ENCODE peak calls at places on chromosomes 1 and 21, in four cellular contexts. One of them, this sample, is unnamed.

GRCh38 chr1:43864111-43865045 is 69.2 kb upstream of the ARTN start:
- DNase-seq in BE2C: no peak
- DNase-seq in mammary epithelial cell: no peak
- DNase-seq in lower lobe of right lung: no peak
- DNase-seq in this sample: no peak

GRCh38 chr1:208069908-208070307 is 159.0 kb upstream of the CD34 start:
- DNase-seq in lower lobe of right lung: no peak
- DNase-seq in BE2C: no peak
- DNase-seq in mammary epithelial cell: peak
- DNase-seq in this sample: no peak

GRCh38 chr1:215567491-215568286 is 585 bp downstream of the KCTD3 start:
- DNase-seq in mammary epithelial cell: peak
- DNase-seq in BE2C: peak
- DNase-seq in lower lobe of right lung: peak
- DNase-seq in this sample: peak

GRCh38 chr1:203911806-203912205 is 50.4 kb downstream of the SNRPE start:
- DNase-seq in mammary epithelial cell: no peak
- DNase-seq in BE2C: no peak
- DNase-seq in lower lobe of right lung: no peak
- DNase-seq in this sample: no peak

GRCh38 chr1:41670558-41670957 is 186.1 kb upstream of the EDN2 start:
- DNase-seq in mammary epithelial cell: peak
- DNase-seq in lower lobe of right lung: no peak
- DNase-seq in BE2C: no peak
- DNase-seq in this sample: peak

GRCh38 chr21:39060485-39061099 is 122.7 kb downstream of the PSMG1 start:
- DNase-seq in mammary epithelial cell: no peak
- DNase-seq in BE2C: no peak
- DNase-seq in lower lobe of right lung: no peak
- DNase-seq in this sample: no peak

GRCh38 chr1:39391741-39392679 is 99.4 kb upstream of the BMP8A start:
- DNase-seq in lower lobe of right lung: no peak
- DNase-seq in BE2C: no peak
- DNase-seq in mammary epithelial cell: peak
- DNase-seq in this sample: peak

GRCh38 chr1:37056201-37056764 is 22.0 kb upstream of the GRIK3 start:
- DNase-seq in lower lobe of right lung: no peak
- DNase-seq in mammary epithelial cell: no peak
- DNase-seq in BE2C: peak
- DNase-seq in this sample: no peak

GRCh38 chr1:52259886-52260285 is 106.1 kb downstream of the CC2D1B start:
- DNase-seq in lower lobe of right lung: no peak
- DNase-seq in BE2C: no peak
- DNase-seq in mammary epithelial cell: no peak
- DNase-seq in this sample: no peak

GRCh38 chr1:227891223-227891954 is 56.3 kb downstream of the WNT9A start:
- DNase-seq in BE2C: peak
- DNase-seq in lower lobe of right lung: peak
- DNase-seq in mammary epithelial cell: no peak
- DNase-seq in this sample: no peak

GRCh38 chr1:11321656-11322491 is 48.9 kb downstream of the UBIAD1 start:
- DNase-seq in mammary epithelial cell: peak
- DNase-seq in BE2C: no peak
- DNase-seq in lower lobe of right lung: no peak
- DNase-seq in this sample: no peak

GRCh38 chr1:83931658-83932253 is 67.2 kb downstream of the TTLL7 start:
- DNase-seq in BE2C: peak
- DNase-seq in mammary epithelial cell: peak
- DNase-seq in lower lobe of right lung: no peak
- DNase-seq in this sample: no peak

GRCh38 chr1:229106526-229107105 is 164.3 kb upstream of the RAB4A start:
- DNase-seq in lower lobe of right lung: no peak
- DNase-seq in BE2C: no peak
- DNase-seq in mammary epithelial cell: no peak
- DNase-seq in this sample: no peak

GRCh38 chr1:221712198-221712684 is 29.6 kb downstream of the DUSP10 start:
- DNase-seq in mammary epithelial cell: peak
- DNase-seq in BE2C: no peak
- DNase-seq in lower lobe of right lung: no peak
- DNase-seq in this sample: peak

GRCh38 chr1:100360790-100361232 is 8.5 kb downstream of the CDC14A start:
- DNase-seq in mammary epithelial cell: no peak
- DNase-seq in lower lobe of right lung: no peak
- DNase-seq in BE2C: no peak
- DNase-seq in this sample: no peak

GRCh38 chr1:23593556-23594148 is 34.4 kb upstream of the ID3 start:
- DNase-seq in mammary epithelial cell: peak
- DNase-seq in BE2C: peak
- DNase-seq in lower lobe of right lung: no peak
- DNase-seq in this sample: no peak

GRCh38 chr1:53683986-53684740 is 54.8 kb downstream of the GLIS1 start:
- DNase-seq in BE2C: no peak
- DNase-seq in lower lobe of right lung: no peak
- DNase-seq in mammary epithelial cell: no peak
- DNase-seq in this sample: no peak

GRCh38 chr1:12745992-12746323 is at the start of gene CFAP107:
- DNase-seq in mammary epithelial cell: no peak
- DNase-seq in BE2C: no peak
- DNase-seq in lower lobe of right lung: no peak
- DNase-seq in this sample: no peak

GRCh38 chr1:30668026-30668425 is 55.4 kb downstream of the MATN1 start:
- DNase-seq in lower lobe of right lung: no peak
- DNase-seq in BE2C: no peak
- DNase-seq in mammary epithelial cell: peak
- DNase-seq in this sample: no peak

GRCh38 chr1:229129306-229130027 is 141.4 kb upstream of the RAB4A start:
- DNase-seq in mammary epithelial cell: no peak
- DNase-seq in lower lobe of right lung: no peak
- DNase-seq in BE2C: no peak
- DNase-seq in this sample: no peak

GRCh38 chr1:243746736-243747135 is 103.3 kb downstream of the AKT3 start:
- DNase-seq in BE2C: no peak
- DNase-seq in mammary epithelial cell: no peak
- DNase-seq in lower lobe of right lung: no peak
- DNase-seq in this sample: no peak

GRCh38 chr1:150973826-150974579 is 632 bp downstream of the CERS2 start:
- DNase-seq in BE2C: peak
- DNase-seq in mammary epithelial cell: peak
- DNase-seq in lower lobe of right lung: peak
- DNase-seq in this sample: no peak

GRCh38 chr1:152743371-152744145 is 14.3 kb upstream of the KPRP start:
- DNase-seq in BE2C: no peak
- DNase-seq in mammary epithelial cell: peak
- DNase-seq in lower lobe of right lung: no peak
- DNase-seq in this sample: no peak

GRCh38 chr1:27618341-27619067 is 14.6 kb upstream of the AHDC1 start:
- DNase-seq in BE2C: no peak
- DNase-seq in mammary epithelial cell: no peak
- DNase-seq in lower lobe of right lung: no peak
- DNase-seq in this sample: no peak

GRCh38 chr1:62436466-62437272 is at the start of gene USP1:
- DNase-seq in lower lobe of right lung: peak
- DNase-seq in mammary epithelial cell: peak
- DNase-seq in BE2C: peak
- DNase-seq in this sample: peak

GRCh38 chr1:62436039-62436465 is 797 bp upstream of the USP1 start:
- DNase-seq in BE2C: peak
- DNase-seq in lower lobe of right lung: peak
- DNase-seq in mammary epithelial cell: no peak
- DNase-seq in this sample: peak

GRCh38 chr1:62437273-62437945 is 560 bp downstream of the USP1 start:
- DNase-seq in lower lobe of right lung: no peak
- DNase-seq in mammary epithelial cell: no peak
- DNase-seq in BE2C: no peak
- DNase-seq in this sample: no peak

GRCh38 chr1:62438163-62438562 is 1.3 kb downstream of the USP1 start:
- DNase-seq in lower lobe of right lung: no peak
- DNase-seq in BE2C: no peak
- DNase-seq in mammary epithelial cell: peak
- DNase-seq in this sample: no peak

DNA sequence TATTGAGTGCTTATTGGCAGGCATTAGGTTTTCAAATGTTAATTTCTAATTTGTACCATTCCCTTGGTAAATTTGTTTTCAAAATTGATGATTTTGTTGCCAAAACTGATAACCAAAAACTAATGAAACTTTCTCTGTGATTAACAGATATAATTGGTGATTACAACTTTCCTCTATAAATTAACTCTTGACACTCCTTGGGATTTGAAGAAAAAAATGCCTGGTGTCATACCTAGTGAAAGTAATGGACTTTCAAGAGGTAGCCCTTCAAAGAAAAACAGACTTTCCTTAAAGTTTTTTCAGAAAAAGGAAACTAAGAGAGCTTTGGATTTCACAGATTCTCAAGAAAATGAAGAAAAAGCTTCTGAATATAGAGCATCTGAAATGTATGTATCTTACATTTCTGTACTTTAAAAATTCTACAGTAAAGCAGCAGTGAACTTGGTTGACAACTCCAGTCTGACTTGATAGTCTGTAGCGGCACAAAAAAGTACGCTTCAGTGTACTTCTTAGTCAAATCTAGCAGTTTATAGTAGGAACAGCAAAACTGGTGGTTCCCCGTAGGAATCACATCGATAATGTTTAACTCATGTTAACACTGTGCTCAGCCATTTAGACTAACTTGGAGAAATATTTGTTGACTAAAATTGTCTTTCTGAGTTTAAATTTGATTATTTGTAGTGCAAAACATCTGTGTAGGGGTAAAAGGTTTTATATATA is 3.0 kb downstream of the USP1 start:
- DNase-seq in mammary epithelial cell: no peak
- DNase-seq in lower lobe of right lung: no peak
- DNase-seq in BE2C: no peak
- DNase-seq in this sample: peak
- H3K4me3 ChIP-seq in mammary epithelial cell: peak
- H3K4me3 ChIP-seq in lower lobe of right lung: no peak
- H3K4me3 ChIP-seq in BE2C: no peak
- H3K4me3 ChIP-seq in this sample: peak

GRCh38 chr21:42069327-42069726 is 1.8 kb upstream of the UMODL1 start:
- DNase-seq in lower lobe of right lung: no peak
- DNase-seq in BE2C: no peak
- DNase-seq in mammary epithelial cell: no peak
- DNase-seq in this sample: no peak

GRCh38 chr21:42068592-42068991 is 2.5 kb upstream of the UMODL1 start:
- DNase-seq in BE2C: no peak
- DNase-seq in mammary epithelial cell: no peak
- DNase-seq in lower lobe of right lung: no peak
- DNase-seq in this sample: no peak

GRCh38 chr21:42071146-42071737 is at the start of gene UMODL1:
- DNase-seq in mammary epithelial cell: no peak
- DNase-seq in BE2C: no peak
- DNase-seq in lower lobe of right lung: no peak
- DNase-seq in this sample: no peak

GRCh38 chr21:42075686-42076471 is 4.8 kb downstream of the UMODL1 start:
- DNase-seq in lower lobe of right lung: no peak
- DNase-seq in BE2C: no peak
- DNase-seq in mammary epithelial cell: no peak
- DNase-seq in this sample: no peak

GRCh38 chr21:42073140-42074099 is 2.3 kb downstream of the UMODL1 start:
- DNase-seq in BE2C: no peak
- DNase-seq in lower lobe of right lung: no peak
- DNase-seq in mammary epithelial cell: no peak
- DNase-seq in this sample: no peak
- TF ChIP-seq CTCF in BE2C: no peak
- TF ChIP-seq CTCF in lower lobe of right lung: no peak
- TF ChIP-seq CTCF in mammary epithelial cell: no peak
- TF ChIP-seq CTCF in this sample: no peak

DNA sequence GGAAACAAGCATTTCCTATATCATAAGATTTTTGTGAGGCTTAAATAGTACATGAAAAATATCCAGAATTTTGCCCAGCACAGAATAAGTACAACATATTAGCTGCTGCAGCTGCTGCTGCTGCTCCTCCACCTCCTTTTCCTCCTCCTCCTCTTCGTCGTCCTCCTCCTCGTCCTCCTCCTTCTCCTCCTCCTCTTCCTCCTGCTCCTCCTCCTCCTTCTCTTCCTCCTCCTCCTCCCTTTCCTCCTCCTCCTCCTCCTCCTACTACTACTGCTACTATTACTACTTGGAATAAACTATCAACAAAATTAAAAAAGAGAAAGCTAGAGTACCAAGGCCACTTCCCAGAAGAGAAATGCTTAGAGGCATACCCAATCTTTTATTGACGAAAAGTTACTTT is 7.3 kb downstream of the DENND1B start:
- DNase-seq in BE2C: no peak
- DNase-seq in mammary epithelial cell: no peak
- DNase-seq in lower lobe of right lung: no peak
- DNase-seq in this sample: no peak
- H3K4me3 ChIP-seq in BE2C: no peak
- H3K4me3 ChIP-seq in mammary epithelial cell: no peak
- H3K4me3 ChIP-seq in lower lobe of right lung: no peak
- H3K4me3 ChIP-seq in this sample: no peak

DNA sequence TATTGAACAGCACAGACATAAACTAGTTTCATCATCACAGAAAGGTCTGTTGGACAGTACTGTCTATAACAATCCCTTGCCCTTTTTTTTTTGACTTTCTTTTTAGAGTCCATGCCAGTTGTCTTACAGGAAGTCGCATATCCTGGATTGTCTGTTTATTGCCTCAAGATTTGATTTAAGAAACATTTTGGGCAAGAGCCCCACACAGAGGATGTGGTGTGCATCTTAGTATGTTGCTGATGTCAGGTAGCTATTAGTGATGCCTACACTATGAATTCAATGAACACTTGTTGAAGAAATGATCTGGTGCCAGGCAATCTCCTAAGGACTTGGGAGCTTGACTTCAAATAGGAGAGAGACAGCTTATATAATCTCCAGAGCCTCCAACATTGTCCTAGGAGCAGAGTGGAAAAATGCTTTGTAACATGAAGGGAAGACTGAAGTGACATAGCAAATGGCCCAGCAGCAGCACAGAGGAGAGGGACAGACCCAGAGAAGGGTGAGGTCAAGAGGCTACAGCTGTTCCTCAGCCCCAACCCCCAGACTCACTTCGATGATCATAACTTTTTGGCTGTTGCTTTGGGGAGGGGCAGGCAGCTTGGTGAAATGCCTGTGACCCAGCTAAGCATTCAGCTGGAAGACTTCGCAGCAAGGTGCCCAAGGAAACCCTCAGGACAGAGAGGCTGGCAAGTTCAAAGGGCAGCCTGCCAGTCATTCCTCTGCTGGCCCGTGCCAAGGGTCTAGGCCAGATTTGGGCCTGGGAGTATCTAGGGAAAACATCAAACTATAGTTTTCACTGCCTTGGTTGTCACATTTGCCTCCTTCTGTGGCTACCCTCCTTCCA is 7.6 kb upstream of the RAB29 start:
- DNase-seq in lower lobe of right lung: no peak
- DNase-seq in mammary epithelial cell: no peak
- DNase-seq in BE2C: no peak
- DNase-seq in this sample: no peak
- TF ChIP-seq CTCF in lower lobe of right lung: no peak
- TF ChIP-seq CTCF in mammary epithelial cell: no peak
- TF ChIP-seq CTCF in BE2C: no peak
- TF ChIP-seq CTCF in this sample: no peak

GRCh38 chr21:44984792-44985440 is 45.1 kb downstream of the SLX9 start:
- DNase-seq in mammary epithelial cell: no peak
- DNase-seq in lower lobe of right lung: peak
- DNase-seq in BE2C: peak
- DNase-seq in this sample: no peak
- H3K4me3 ChIP-seq in mammary epithelial cell: no peak
- H3K4me3 ChIP-seq in lower lobe of right lung: no peak
- H3K4me3 ChIP-seq in BE2C: no peak
- H3K4me3 ChIP-seq in this sample: no peak

GRCh38 chr1:154943649-154944421 is 7.3 kb upstream of the PMVK start:
- DNase-seq in BE2C: peak
- DNase-seq in lower lobe of right lung: no peak
- DNase-seq in mammary epithelial cell: no peak
- DNase-seq in this sample: no peak
- TF ChIP-seq CTCF in BE2C: peak
- TF ChIP-seq CTCF in lower lobe of right lung: peak
- TF ChIP-seq CTCF in mammary epithelial cell: peak
- TF ChIP-seq CTCF in this sample: peak